ENCODE peak calls at places on chromosomes 12 and 14, in eight cellular contexts. K is sigmoid colon, D is mesothelial cell of epicardium, G is cardiac fibroblast, P is AG04450, L is tibial nerve, C is K562, U is GM13977. T is an unnamed sample.

GRCh38 chr14:97336816-97337215 is 539.6 kb downstream of the VRK1 start:
- DNase-seq in K (no peak), D (no peak), G (no peak), P (no peak), L (no peak), C (no peak), U (no peak), T (no peak)

GRCh38 chr14:61527325-61528100 is 167.8 kb upstream of the HIF1A start:
- DNase-seq in K (no peak), D (no peak), G (peak; percentile 84), P (no peak), L (no peak), C (peak; percentile 8), U (no peak), T (peak; percentile 77)

GRCh38 chr12:93979189-93979588 is 169.2 kb upstream of the PLXNC1 start:
- DNase-seq in K (no peak), D (no peak), G (peak; percentile 49), P (no peak), L (no peak), C (no peak), U (peak; percentile 19), T (peak; percentile 41)

GRCh38 chr12:101009274-101009673 is 200.8 kb downstream of the SLC5A8 start:
- DNase-seq in K (no peak), D (no peak), G (no peak), P (no peak), L (no peak), C (no peak), U (no peak), T (no peak)

GRCh38 chr12:28936221-28936620 is 212.9 kb upstream of the FAR2 start:
- DNase-seq in K (no peak), D (no peak), G (no peak), P (no peak), L (no peak), C (no peak), U (no peak), T (no peak)

GRCh38 chr14:50383618-50384225 is 13.0 kb downstream of the CDKL1 start:
- DNase-seq in K (no peak), D (no peak), G (peak; percentile 35), P (no peak), L (no peak), C (no peak), U (no peak), T (peak; percentile 92)

GRCh38 chr12:81257952-81258551 is 180.2 kb downstream of the ACSS3 start:
- DNase-seq in K (no peak), D (no peak), G (peak; percentile 73), P (peak; percentile 8), L (peak; percentile 19), C (no peak), U (no peak), T (peak; percentile 54)

GRCh38 chr14:51310453-51311074 is 70.5 kb downstream of the TMX1 start:
- DNase-seq in K (no peak), D (no peak), G (peak; percentile 58), P (peak; percentile 26), L (no peak), C (no peak), U (no peak), T (peak; percentile 77)

GRCh38 chr12:19220861-19221466 is 91.4 kb downstream of the PLEKHA5 start:
- DNase-seq in K (no peak), D (no peak), G (peak; percentile 77), P (no peak), L (no peak), C (no peak), U (no peak), T (no peak)

GRCh38 chr12:121765573-121765972 is 27.9 kb downstream of the RHOF start:
- DNase-seq in K (no peak), D (no peak), G (peak; percentile 54), P (peak; percentile 88), L (no peak), C (peak; percentile 70), U (no peak), T (peak; percentile 93)

GRCh38 chr12:117012189-117012805 is 86.9 kb downstream of the TESC start:
- DNase-seq in K (no peak), D (no peak), G (peak; percentile 47), P (no peak), L (no peak), C (no peak), U (no peak), T (peak; percentile 73)

GRCh38 chr12:25130741-25131188 is 64.2 kb downstream of the DNAI7 start:
- DNase-seq in K (no peak), D (no peak), G (peak; percentile 66), P (peak; percentile 16), L (no peak), C (peak; percentile 15), U (peak; percentile 41), T (peak; percentile 65)

GRCh38 chr12:47361389-47362031 is 281.8 kb upstream of the AMIGO2 start:
- DNase-seq in K (no peak), D (no peak), G (no peak), P (no peak), L (no peak), C (peak; percentile 37), U (no peak), T (peak; percentile 57)

GRCh38 chr14:31489680-31490079 is 1.8 kb upstream of the GPR33 start:
- DNase-seq in K (no peak), D (no peak), G (no peak), P (no peak), L (no peak), C (no peak), U (peak; percentile 22), T (no peak)

GRCh38 chr14:73168691-73169090 is 32.4 kb downstream of the PSEN1 start:
- DNase-seq in K (no peak), D (no peak), G (no peak), P (no peak), L (no peak), C (no peak), U (no peak), T (no peak)

GRCh38 chr14:96104469-96105057 is 65.4 kb downstream of the C14orf132 start:
- DNase-seq in K (peak; percentile 98), D (no peak), G (peak; percentile 96), P (peak; percentile 99), L (peak; percentile 92), C (no peak), U (peak; percentile 36), T (peak; percentile 100)

GRCh38 chr14:104510794-104511611 is 68.6 kb upstream of the C14orf180 start:
- DNase-seq in K (no peak), D (no peak), G (no peak), P (no peak), L (no peak), C (no peak), U (peak; percentile 16), T (no peak)

GRCh38 chr12:99278899-99279298 is 368.7 kb upstream of the GARIN6 start:
- DNase-seq in K (no peak), D (no peak), G (no peak), P (no peak), L (no peak), C (no peak), U (no peak), T (no peak)

GRCh38 chr12:26275313-26276257 is 80.2 kb downstream of the SSPN start:
- DNase-seq in K (no peak), D (no peak), G (no peak), P (no peak), L (no peak), C (no peak), U (no peak), T (peak; percentile 78)

GRCh38 chr12:2856901-2857495 is at the start of gene TEX52:
- DNase-seq in K (no peak), D (no peak), G (no peak), P (no peak), L (no peak), C (no peak), U (no peak), T (no peak)

GRCh38 chr14:97785495-97785894 is 988.3 kb downstream of the VRK1 start:
- DNase-seq in K (no peak), D (no peak), G (no peak), P (no peak), L (no peak), C (no peak), U (no peak), T (no peak)

DNA sequence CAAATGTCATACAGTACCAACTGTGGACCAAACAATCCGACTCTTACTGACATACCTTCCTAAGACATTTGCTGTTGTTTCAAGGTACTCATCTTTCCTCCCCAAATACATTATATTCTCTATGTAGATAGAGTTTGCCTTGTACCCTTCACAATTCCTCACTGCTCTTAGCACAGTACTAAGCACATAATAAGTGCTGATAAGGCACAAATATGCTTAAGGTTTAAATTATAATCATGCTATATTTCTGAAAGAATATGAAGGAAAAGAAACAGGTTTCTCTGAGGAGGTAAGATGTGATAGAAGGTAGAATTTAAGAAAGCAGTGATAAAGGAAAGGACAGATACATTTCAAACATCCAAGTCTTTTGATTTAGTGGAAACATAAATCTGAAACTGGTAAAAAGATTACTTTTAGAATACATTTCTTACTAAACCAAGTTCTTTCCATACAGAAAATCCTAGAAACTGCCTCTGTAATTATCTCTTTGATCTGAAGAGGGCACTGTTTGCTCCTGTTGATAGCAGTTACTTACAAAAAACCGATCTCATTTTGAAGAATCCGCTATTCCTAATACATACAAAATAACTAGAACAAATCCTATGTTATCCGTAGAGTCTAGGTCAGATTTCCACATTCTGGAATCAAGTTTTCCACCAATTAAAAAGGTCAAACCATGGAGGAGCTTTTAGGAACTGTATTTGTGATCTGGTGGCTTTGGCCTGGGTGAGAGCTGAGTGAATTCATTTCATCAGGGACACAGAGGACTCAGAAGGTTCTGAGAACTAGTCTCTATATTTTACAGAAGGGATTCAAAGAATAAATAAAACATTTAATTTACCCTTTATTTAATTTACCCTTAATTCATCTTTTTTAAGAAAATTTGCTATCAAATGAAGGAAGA is 311.9 kb downstream of the DAD1 start:
- DNase-seq in K (no peak), D (no peak), G (peak; percentile 26), P (no peak), L (no peak), C (peak; percentile 6), U (peak; percentile 15), T (peak; percentile 20)
- TF ChIP-seq CTCF in K (no peak), D (peak; percentile 56), G (peak; percentile 60), P (peak; percentile 71), L (peak; percentile 47), C (peak; percentile 56), U (peak; percentile 57), T (peak; percentile 57)

DNA sequence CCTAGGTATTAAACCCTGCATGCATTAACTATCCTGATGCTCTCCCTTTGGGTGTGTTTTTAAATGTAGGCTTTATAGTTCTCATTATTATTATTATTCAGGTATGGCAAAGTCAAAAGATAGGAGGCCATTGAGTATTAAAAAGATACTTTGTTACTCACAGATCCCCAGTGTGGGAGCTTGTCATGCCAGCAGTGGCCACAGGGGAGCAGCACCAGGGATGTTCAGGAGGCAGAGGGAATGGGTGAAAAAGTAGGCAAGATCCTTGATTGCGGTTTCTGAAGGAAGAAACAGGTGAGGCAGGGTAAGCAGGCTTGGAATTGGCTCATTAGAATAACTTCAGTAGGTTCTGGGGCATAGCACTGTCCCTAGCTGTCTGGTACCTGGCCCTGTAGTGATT is 382.2 kb downstream of the MED13L start:
- DNase-seq in K (no peak), D (no peak), G (no peak), P (no peak), L (no peak), C (peak; percentile 61), U (no peak), T (peak; percentile 4)
- TF ChIP-seq CTCF in K (no peak), D (peak; percentile 22), G (peak; percentile 32), P (peak; percentile 51), L (no peak), C (peak; percentile 51), U (peak; percentile 38), T (peak; percentile 56)

GRCh38 chr12:53825246-53826081 is 73.7 kb upstream of the CISTR start:
- DNase-seq in K (no peak), D (no peak), G (no peak), P (no peak), L (no peak), C (no peak), U (no peak), T (peak; percentile 17)
- TF ChIP-seq CTCF in K (no peak), D (no peak), G (no peak), P (no peak), L (no peak), C (no peak), U (no peak), T (no peak)

GRCh38 chr12:124040286-124040685 is 67.3 kb downstream of the ZNF664 start:
- DNase-seq in K (no peak), D (no peak), G (peak; percentile 56), P (no peak), L (no peak), C (no peak), U (no peak), T (no peak)
- TF ChIP-seq CTCF in K (no peak), D (no peak), G (no peak), P (no peak), L (no peak), C (no peak), U (no peak), T (no peak)

T was measured in fibroblast of villous mesenchyme.